ENCODE peak calls at places on chromosomes 3 and 15, in eight cellular contexts. One of them, this sample, is unnamed.

GRCh38 chr15:48657891-48658591 is 12.5 kb upstream of the FBN1 start:
- DNase-seq in activated T-cell treated with anti-CD3 and anti-CD28 coated beads for 1 hour: no peak
- DNase-seq in HuH-7: no peak
- DNase-seq in AG08396: no peak
- DNase-seq in sciatic nerve: no peak
- DNase-seq in cerebellum: no peak
- DNase-seq in GM06990: no peak
- DNase-seq in HT-29: no peak
- DNase-seq in this sample: no peak

GRCh38 chr3:19146685-19147650 is 1.3 kb upstream of the KCNH8 start:
- DNase-seq in activated T-cell treated with anti-CD3 and anti-CD28 coated beads for 1 hour: peak; percentile 24
- DNase-seq in HuH-7: peak; percentile 92
- DNase-seq in AG08396: peak; percentile 75
- DNase-seq in sciatic nerve: peak; percentile 83
- DNase-seq in cerebellum: peak; percentile 30
- DNase-seq in GM06990: peak; percentile 75
- DNase-seq in HT-29: peak; percentile 64
- DNase-seq in this sample: peak; percentile 77

GRCh38 chr3:170360476-170360875 is 3.0 kb downstream of the SKIL start:
- DNase-seq in activated T-cell treated with anti-CD3 and anti-CD28 coated beads for 1 hour: no peak
- DNase-seq in HuH-7: no peak
- DNase-seq in AG08396: peak; percentile 16
- DNase-seq in sciatic nerve: no peak
- DNase-seq in cerebellum: no peak
- DNase-seq in GM06990: no peak
- DNase-seq in HT-29: no peak
- DNase-seq in this sample: no peak

GRCh38 chr15:100842756-100843730 is 36.6 kb upstream of the ALDH1A3 start:
- DNase-seq in activated T-cell treated with anti-CD3 and anti-CD28 coated beads for 1 hour: no peak
- DNase-seq in HuH-7: no peak
- DNase-seq in AG08396: peak; percentile 73
- DNase-seq in sciatic nerve: no peak
- DNase-seq in cerebellum: no peak
- DNase-seq in GM06990: no peak
- DNase-seq in HT-29: no peak
- DNase-seq in this sample: no peak

GRCh38 chr3:100333051-100333450 is 1.5 kb upstream of the NIT2 start:
- DNase-seq in activated T-cell treated with anti-CD3 and anti-CD28 coated beads for 1 hour: no peak
- DNase-seq in HuH-7: no peak
- DNase-seq in AG08396: no peak
- DNase-seq in sciatic nerve: no peak
- DNase-seq in cerebellum: no peak
- DNase-seq in GM06990: no peak
- DNase-seq in HT-29: no peak
- DNase-seq in this sample: no peak

GRCh38 chr3:39126532-39127071 is 19.1 kb downstream of the TTC21A start:
- DNase-seq in activated T-cell treated with anti-CD3 and anti-CD28 coated beads for 1 hour: no peak
- DNase-seq in HuH-7: peak; percentile 67
- DNase-seq in AG08396: no peak
- DNase-seq in sciatic nerve: no peak
- DNase-seq in cerebellum: no peak
- DNase-seq in GM06990: no peak
- DNase-seq in HT-29: peak; percentile 43
- DNase-seq in this sample: peak; percentile 71

GRCh38 chr15:57235865-57236264 is 140.4 kb upstream of the CGNL1 start:
- DNase-seq in activated T-cell treated with anti-CD3 and anti-CD28 coated beads for 1 hour: no peak
- DNase-seq in HuH-7: no peak
- DNase-seq in AG08396: peak; percentile 79
- DNase-seq in sciatic nerve: no peak
- DNase-seq in cerebellum: no peak
- DNase-seq in GM06990: no peak
- DNase-seq in HT-29: peak; percentile 42
- DNase-seq in this sample: no peak

GRCh38 chr3:11678735-11679134 is 35.0 kb upstream of the VGLL4 start:
- DNase-seq in activated T-cell treated with anti-CD3 and anti-CD28 coated beads for 1 hour: no peak
- DNase-seq in HuH-7: no peak
- DNase-seq in AG08396: no peak
- DNase-seq in sciatic nerve: no peak
- DNase-seq in cerebellum: no peak
- DNase-seq in GM06990: no peak
- DNase-seq in HT-29: no peak
- DNase-seq in this sample: no peak

GRCh38 chr3:151445283-151446001 is 15.4 kb downstream of the IGSF10 start:
- DNase-seq in activated T-cell treated with anti-CD3 and anti-CD28 coated beads for 1 hour: no peak
- DNase-seq in HuH-7: no peak
- DNase-seq in AG08396: peak; percentile 55
- DNase-seq in sciatic nerve: no peak
- DNase-seq in cerebellum: no peak
- DNase-seq in GM06990: no peak
- DNase-seq in HT-29: no peak
- DNase-seq in this sample: peak; percentile 30

GRCh38 chr3:21142031-21142430 is 609.0 kb downstream of the ZNF385D start:
- DNase-seq in activated T-cell treated with anti-CD3 and anti-CD28 coated beads for 1 hour: no peak
- DNase-seq in HuH-7: no peak
- DNase-seq in AG08396: no peak
- DNase-seq in sciatic nerve: no peak
- DNase-seq in cerebellum: no peak
- DNase-seq in GM06990: no peak
- DNase-seq in HT-29: no peak
- DNase-seq in this sample: no peak

GRCh38 chr3:21043139-21043538 is 707.9 kb downstream of the ZNF385D start:
- DNase-seq in activated T-cell treated with anti-CD3 and anti-CD28 coated beads for 1 hour: no peak
- DNase-seq in HuH-7: no peak
- DNase-seq in AG08396: no peak
- DNase-seq in sciatic nerve: no peak
- DNase-seq in cerebellum: no peak
- DNase-seq in GM06990: no peak
- DNase-seq in HT-29: no peak
- DNase-seq in this sample: no peak

This sample was measured in SK-MEL-5.